ENCODE peak calls at places on chromosomes 1 and 21, in seven cellular contexts. L is right cardiac atrium, U is ascending aorta, I is adipocyte, X is K562, Q is transverse colon, C is IMR-90. H is an unnamed sample.
A peak's percentile ranks its signal among the peaks of the same experiment; 100 is the strongest.

GRCh38 chr1:216830402-216830801 is 107.2 kb upstream of the ESRRG start:
- DNase-seq in X (no peak), I (no peak), Q (no peak), C (no peak), L (no peak), U (no peak), H (no peak)

GRCh38 chr1:55244476-55245109 is 29.4 kb upstream of the USP24 start:
- DNase-seq in X (no peak), L (no peak), U (no peak), I (peak; percentile 55), C (peak; percentile 43), Q (no peak), H (no peak)

GRCh38 chr1:28450561-28450960 is 55.3 kb upstream of the RCC1 start:
- DNase-seq in L (no peak), C (no peak), I (no peak), X (no peak), Q (no peak), U (no peak), H (no peak)

GRCh38 chr1:67980028-67980427 is 70.4 kb downstream of the DIRAS3 start:
- DNase-seq in L (no peak), X (no peak), C (no peak), I (no peak), U (no peak), Q (no peak), H (no peak)

GRCh38 chr1:183273300-183273699 is 87.2 kb downstream of the LAMC2 start:
- DNase-seq in C (no peak), I (peak; percentile 54), X (no peak), Q (no peak), L (no peak), U (no peak), H (no peak)

GRCh38 chr1:1782399-1783221 is 4.3 kb upstream of the NADK start:
- DNase-seq in U (peak; percentile 85), I (peak; percentile 77), L (peak; percentile 90), X (peak; percentile 62), Q (peak; percentile 86), C (peak; percentile 54), H (no peak)

GRCh38 chr1:25579947-25580309 is 36.5 kb downstream of the LDLRAP1 start:
- DNase-seq in Q (no peak), X (no peak), I (no peak), L (no peak), C (no peak), U (no peak), H (no peak)

GRCh38 chr1:212970085-212970484 is 19.7 kb downstream of the VASH2 start:
- DNase-seq in I (no peak), U (peak; percentile 31), X (no peak), Q (no peak), C (no peak), L (no peak), H (no peak)

GRCh38 chr1:116006486-116006964 is 30.2 kb downstream of the SLC22A15 start:
- DNase-seq in U (no peak), L (no peak), Q (no peak), I (no peak), X (no peak), C (no peak), H (no peak)

GRCh38 chr1:18104546-18105100 is 3.0 kb upstream of the IGSF21 start:
- DNase-seq in I (no peak), C (no peak), L (no peak), X (no peak), Q (no peak), U (no peak), H (no peak)

GRCh38 chr21:26469789-26470188 is 103.3 kb downstream of the CYYR1 start:
- DNase-seq in L (no peak), C (peak; percentile 50), X (no peak), Q (no peak), U (peak; percentile 66), I (peak; percentile 88), H (no peak)

GRCh38 chr1:201614262-201615015 is 75.5 kb downstream of the NAV1 start:
- DNase-seq in I (peak; percentile 46), C (peak; percentile 33), L (peak; percentile 78), U (no peak), Q (no peak), X (peak; percentile 79), H (no peak)

GRCh38 chr1:33141216-33141615 is 40.6 kb downstream of the TRIM62 start:
- DNase-seq in I (no peak), Q (no peak), X (no peak), C (no peak), U (no peak), L (no peak), H (no peak)

DNA sequence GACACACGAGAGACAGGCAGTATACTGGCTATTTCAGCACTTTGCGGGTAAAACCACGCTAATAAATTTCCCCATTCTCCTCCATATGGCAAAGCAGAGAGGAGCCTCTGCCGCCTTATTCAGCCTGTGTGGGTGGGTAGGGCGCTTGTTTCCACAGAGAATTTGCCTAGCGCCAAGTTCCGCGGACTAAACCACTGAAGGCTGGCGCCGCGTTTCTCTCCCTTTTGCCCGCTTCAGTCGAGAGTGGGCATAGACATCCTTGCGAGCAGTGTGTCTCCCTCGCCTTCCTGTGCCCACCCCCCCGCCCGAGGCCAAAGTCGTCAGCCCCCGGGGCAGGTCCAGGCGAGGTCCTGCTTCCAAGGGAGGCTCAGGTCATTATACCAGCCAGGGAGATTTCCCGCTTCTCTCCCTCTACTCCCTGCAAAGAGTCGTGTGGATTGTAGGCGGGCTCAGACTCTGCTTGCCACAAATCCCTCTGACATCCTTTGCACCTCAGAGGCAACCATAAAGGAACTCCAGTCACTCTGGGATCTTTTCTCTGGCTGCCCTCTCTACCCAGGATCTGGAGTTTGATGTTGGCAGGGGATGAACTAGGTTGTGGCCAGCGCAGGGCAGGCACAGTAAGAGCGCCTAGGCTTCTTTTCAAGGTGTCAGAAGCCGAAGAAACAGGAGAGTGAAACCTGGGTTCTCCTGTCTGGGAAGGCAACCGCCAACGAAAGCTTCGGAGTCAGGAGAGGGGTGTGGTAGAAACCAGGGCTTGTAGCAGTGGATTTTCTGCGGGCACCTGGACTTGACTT is 8.8 kb downstream of the HLX start:
- DNase-seq in X (no peak), Q (no peak), C (no peak), I (peak; percentile 36), L (peak; percentile 47), U (no peak), H (no peak)
- H3K4me3 ChIP-seq in X (no peak overlapping the region), Q (peak overlapping the region; percentile 23), C (no peak overlapping the region), I (peak overlapping the region; percentile 49), L (peak overlapping the region; percentile 34), U (peak overlapping the region; percentile 47), H (peak overlapping the region; percentile 56)

GRCh38 chr1:62887799-62888507 is 104.0 kb downstream of the ATG4C start:
- DNase-seq in I (no peak), Q (no peak), L (no peak), X (no peak), U (no peak), C (no peak), H (no peak)

GRCh38 chr1:62891961-62892562 is 108.1 kb downstream of the ATG4C start:
- DNase-seq in U (no peak), C (no peak), L (no peak), X (no peak), Q (no peak), I (peak; percentile 17), H (no peak)
- H3K27me3 ChIP-seq in U (no peaks in the 10 kb centered on the region), C (no peaks in the 10 kb centered on the region), L (no peaks in the 10 kb centered on the region), X (peaks cover 2% of the 10 kb centered on the region), Q (no peaks in the 10 kb centered on the region), I (no peaks in the 10 kb centered on the region), H (no peaks in the 10 kb centered on the region)

GRCh38 chr1:7069888-7070287 is 284.6 kb downstream of the CAMTA1 start:
- DNase-seq in C (no peak), Q (no peak), X (no peak), I (peak; percentile 32), U (no peak), L (no peak), H (no peak)

GRCh38 chr1:7068552-7068951 is 283.3 kb downstream of the CAMTA1 start:
- DNase-seq in X (no peak), I (no peak), C (no peak), L (no peak), U (no peak), Q (no peak), H (no peak)

GRCh38 chr1:7070389-7071029 is 285.3 kb downstream of the CAMTA1 start:
- DNase-seq in L (peak; percentile 71), C (peak; percentile 72), U (peak; percentile 76), X (peak; percentile 64), I (peak; percentile 89), Q (peak; percentile 57), H (peak; percentile 48)
- H3K4me3 ChIP-seq in L (peak overlapping the region; percentile 8), C (peak overlapping the region; percentile 19), U (peak overlapping the region; percentile 51), X (no peak overlapping the region), I (peak overlapping the region; percentile 74), Q (peak overlapping the region; percentile 38), H (peak overlapping the region; percentile 57)

DNA sequence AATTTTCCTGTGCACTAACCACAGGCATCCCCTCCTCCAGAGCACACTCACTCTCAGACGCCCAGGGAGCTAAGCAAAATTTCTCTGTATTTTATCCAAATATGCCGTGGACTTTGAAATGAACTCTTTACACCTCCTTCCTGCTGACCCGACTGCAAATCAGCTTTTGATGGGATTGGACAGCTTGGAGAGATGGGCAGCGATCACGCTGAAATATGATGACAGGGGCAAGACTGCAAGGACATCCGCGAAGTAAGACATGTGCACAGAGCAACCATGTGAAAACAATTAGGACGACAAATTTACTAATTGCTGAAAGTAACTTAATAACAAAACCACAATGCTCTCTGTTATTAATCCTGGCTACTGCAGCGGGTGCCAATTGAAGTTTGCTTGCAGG is 64.6 kb upstream of the CLDN14 start:
- DNase-seq in Q (no peak), L (no peak), I (no peak), C (no peak), U (no peak), X (no peak), H (no peak)
- H3K27me3 ChIP-seq in Q (peaks cover 61% of the 10 kb centered on the region), L (peaks cover 3% of the 10 kb centered on the region), I (peaks cover 49% of the 10 kb centered on the region), C (peaks cover 86% of the 10 kb centered on the region), U (no peaks in the 10 kb centered on the region), X (peaks cover 46% of the 10 kb centered on the region), H (peaks cover 18% of the 10 kb centered on the region)

GRCh38 chr21:46284722-46285121 is 689 bp downstream of the MCM3AP start:
- DNase-seq in Q (no peak), X (no peak), U (no peak), I (no peak), L (no peak), C (no peak), H (no peak)
- H3K4me3 ChIP-seq in Q (peak overlapping the region; percentile 86), X (peak overlapping the region; percentile 74), U (peak overlapping the region; percentile 92), I (peak overlapping the region; percentile 99), L (peak overlapping the region; percentile 80), C (peak overlapping the region; percentile 69), H (peak overlapping the region; percentile 91)

GRCh38 chr1:37448691-37449417 is 25.5 kb upstream of the ZC3H12A start:
- DNase-seq in X (no peak), Q (no peak), I (no peak), U (no peak), C (peak; percentile 8), L (no peak), H (no peak)

GRCh38 chr1:37452416-37452815 is 22.0 kb upstream of the ZC3H12A start:
- DNase-seq in Q (no peak), I (no peak), X (no peak), U (no peak), L (no peak), C (no peak), H (no peak)

GRCh38 chr1:37448185-37448584 is 26.2 kb upstream of the ZC3H12A start:
- DNase-seq in Q (no peak), U (no peak), I (no peak), C (no peak), L (no peak), X (no peak), H (no peak)

GRCh38 chr1:37446874-37447273 is 27.5 kb upstream of the ZC3H12A start:
- DNase-seq in U (no peak), Q (no peak), L (no peak), X (no peak), C (no peak), I (no peak), H (no peak)

GRCh38 chr1:37449936-37450335 is 24.4 kb upstream of the ZC3H12A start:
- DNase-seq in Q (no peak), C (no peak), L (no peak), I (no peak), X (no peak), U (no peak), H (no peak)
- H3K27me3 ChIP-seq in Q (peaks cover 24% of the 10 kb centered on the region), C (peaks cover 15% of the 10 kb centered on the region), L (no peaks in the 10 kb centered on the region), I (peaks cover 11% of the 10 kb centered on the region), X (peaks cover 18% of the 10 kb centered on the region), U (no peaks in the 10 kb centered on the region), H (no peaks in the 10 kb centered on the region)

H was measured in dorsolateral prefrontal cortex.